ENCODE peak calls at places on chromosomes 1 and 21, in ten cellular contexts. V is A172; K is occipital lobe; B is iPS DF 6.9; T is SK-N-SH; I is uterus; U is sciatic nerve; Q is T1000; S is HAP-1; Y is stimulated activated CD8-positive, alpha-beta memory T cell treated with anti-CD3 and anti-CD28 coated beads, Interleukin-15, amount 100 ng/mL, for 24 hours. W is an unnamed sample.

GRCh38 chr1:180412583-180412982 is 89.8 kb downstream of the ACBD6 start:
- DNase-seq in V (no peak), K (no peak), B (no peak), T (no peak), I (no peak), U (no peak), Q (no peak), S (no peak), Y (no peak), W (no peak)

GRCh38 chr1:109657970-109658369 is 2.1 kb downstream of the GSTM4 start:
- DNase-seq in V (no peak), K (no peak), B (no peak), T (no peak), I (no peak), U (no peak), Q (no peak), S (no peak), Y (no peak), W (no peak)

GRCh38 chr1:22778408-22778807 is 67.8 kb downstream of the EPHB2 start:
- DNase-seq in V (no peak), K (no peak), B (no peak), T (no peak), I (no peak), U (no peak), Q (no peak), S (no peak), Y (no peak), W (no peak)

GRCh38 chr1:37394574-37395464 is 79.6 kb upstream of the ZC3H12A start:
- DNase-seq in V (peak; percentile 3), K (no peak), B (peak; percentile 70), T (peak; percentile 45), I (no peak), U (no peak), Q (no peak), S (no peak), Y (no peak), W (no peak)

GRCh38 chr1:210715072-210715471 is 386.4 kb downstream of the HHAT start:
- DNase-seq in V (peak; percentile 23), K (peak; percentile 54), B (no peak), T (no peak), I (no peak), U (no peak), Q (no peak), S (no peak), Y (no peak), W (no peak)

GRCh38 chr1:29934255-29934654 is 697.9 kb downstream of the PTPRU start:
- DNase-seq in V (no peak), K (no peak), B (no peak), T (no peak), I (no peak), U (no peak), Q (no peak), S (no peak), Y (no peak), W (no peak)

GRCh38 chr1:41795205-41795762 is 123.4 kb downstream of the HIVEP3 start:
- DNase-seq in V (peak; percentile 37), K (no peak), B (no peak), T (no peak), I (no peak), U (no peak), Q (no peak), S (no peak), Y (no peak), W (no peak)

GRCh38 chr1:37238376-37239224 is 204.3 kb upstream of the GRIK3 start:
- DNase-seq in V (no peak), K (no peak), B (no peak), T (no peak), I (no peak), U (no peak), Q (no peak), S (no peak), Y (no peak), W (no peak)

GRCh38 chr1:199404191-199404590 is 623.3 kb upstream of the NR5A2 start:
- DNase-seq in V (peak; percentile 6), K (no peak), B (no peak), T (no peak), I (no peak), U (no peak), Q (no peak), S (no peak), Y (no peak), W (no peak)

GRCh38 chr1:22275626-22276395 is 132.9 kb upstream of the WNT4 start:
- DNase-seq in V (peak; percentile 42), K (no peak), B (no peak), T (peak; percentile 83), I (peak; percentile 54), U (no peak), Q (no peak), S (peak; percentile 25), Y (peak; percentile 6), W (peak; percentile 10)

GRCh38 chr1:245270972-245271371 is 116.2 kb downstream of the KIF26B start:
- DNase-seq in V (no peak), K (no peak), B (no peak), T (no peak), I (no peak), U (no peak), Q (no peak), S (no peak), Y (no peak), W (no peak)

GRCh38 chr1:76153856-76154212 is 79.3 kb downstream of the ST6GALNAC3 start:
- DNase-seq in V (no peak), K (no peak), B (no peak), T (no peak), I (no peak), U (no peak), Q (no peak), S (no peak), Y (no peak), W (no peak)

GRCh38 chr1:8698012-8698411 is 119.4 kb downstream of the RERE start:
- DNase-seq in V (no peak), K (no peak), B (no peak), T (no peak), I (no peak), U (no peak), Q (no peak), S (no peak), Y (no peak), W (no peak)

GRCh38 chr1:43172532-43172972 is 422 bp downstream of the CFAP57 start:
- DNase-seq in V (peak; percentile 61), K (peak; percentile 89), B (peak; percentile 47), T (peak; percentile 94), I (peak; percentile 83), U (peak; percentile 90), Q (peak; percentile 86), S (peak; percentile 83), Y (peak; percentile 55), W (peak; percentile 76)

GRCh38 chr21:29181799-29182470 is 51.5 kb downstream of the MAP3K7CL start:
- DNase-seq in V (peak; percentile 90), K (no peak), B (no peak), T (no peak), I (no peak), U (no peak), Q (no peak), S (no peak), Y (no peak), W (peak; percentile 79)

GRCh38 chr1:227890451-227891222 is 57.1 kb downstream of the WNT9A start:
- DNase-seq in V (no peak), K (no peak), B (no peak), T (peak; percentile 20), I (peak; percentile 12), U (no peak), Q (no peak), S (no peak), Y (no peak), W (no peak)

GRCh38 chr1:156124557-156125483 is 10.3 kb downstream of the LMNA start:
- DNase-seq in V (peak; percentile 91), K (no peak), B (no peak), T (no peak), I (peak; percentile 61), U (no peak), Q (no peak), S (no peak), Y (no peak), W (no peak)

GRCh38 chr1:201955750-201956143 is 444 bp downstream of the TIMM17A start:
- DNase-seq in V (no peak), K (no peak), B (no peak), T (no peak), I (no peak), U (no peak), Q (no peak), S (no peak), Y (no peak), W (no peak)

GRCh38 chr1:192506741-192507155 is 68.8 kb upstream of the RGS1 start:
- DNase-seq in V (peak; percentile 41), K (no peak), B (no peak), T (peak; percentile 25), I (no peak), U (no peak), Q (no peak), S (peak; percentile 62), Y (no peak), W (no peak)

GRCh38 chr1:229378586-229379442 is 36.0 kb upstream of the CCSAP start:
- DNase-seq in V (no peak), K (no peak), B (no peak), T (no peak), I (no peak), U (no peak), Q (no peak), S (peak; percentile 5), Y (no peak), W (no peak)

GRCh38 chr1:10943991-10944730 is 68.3 kb upstream of the TARDBP start:
- DNase-seq in V (peak; percentile 7), K (no peak), B (no peak), T (peak; percentile 74), I (peak; percentile 22), U (no peak), Q (no peak), S (no peak), Y (no peak), W (no peak)

GRCh38 chr1:220708929-220709801 is 19.0 kb downstream of the C1orf115 start:
- DNase-seq in V (no peak), K (no peak), B (no peak), T (no peak), I (no peak), U (no peak), Q (no peak), S (no peak), Y (no peak), W (no peak)

GRCh38 chr1:54004481-54005049 is 13.4 kb downstream of the LDLRAD1 start:
- DNase-seq in V (no peak), K (no peak), B (no peak), T (no peak), I (no peak), U (no peak), Q (no peak), S (no peak), Y (no peak), W (no peak)

GRCh38 chr1:117017648-117018047 is 16.1 kb downstream of the CD101 start:
- DNase-seq in V (no peak), K (peak; percentile 16), B (no peak), T (no peak), I (no peak), U (no peak), Q (no peak), S (no peak), Y (no peak), W (peak; percentile 67)

GRCh38 chr1:186578325-186579016 is 101.8 kb downstream of the PTGS2 start:
- DNase-seq in V (no peak), K (no peak), B (no peak), T (no peak), I (no peak), U (no peak), Q (no peak), S (no peak), Y (no peak), W (no peak)

GRCh38 chr1:22452401-22452963 is 831 bp downstream of the ZBTB40 start:
- DNase-seq in V (peak; percentile 1), K (peak; percentile 43), B (no peak), T (no peak), I (no peak), U (no peak), Q (no peak), S (peak; percentile 19), Y (no peak), W (peak; percentile 18)

GRCh38 chr1:203184467-203184866 is 2.0 kb downstream of the CHI3L1 start:
- DNase-seq in V (no peak), K (no peak), B (no peak), T (no peak), I (no peak), U (no peak), Q (no peak), S (no peak), Y (no peak), W (no peak)

GRCh38 chr1:92968138-92969032 is 7.1 kb upstream of the DIPK1A start:
- DNase-seq in V (no peak), K (no peak), B (no peak), T (peak; percentile 38), I (no peak), U (no peak), Q (no peak), S (no peak), Y (no peak), W (no peak)

W was measured in skeletal muscle cell.